ENCODE peak calls at places on chromosome 13, in six cellular contexts. One of them, this sample, is unnamed. For H3K4me1 and H3K36me3, the result is how much of the 10 kb centered on the place peaks cover.

GRCh38 chr13:89057274-89057673 is 1386.1 kb downstream of the SLITRK5 start:
- DNase-seq in heart right ventricle: no peak
- DNase-seq in psoas muscle: no peak
- DNase-seq in right atrium auricular region: no peak
- DNase-seq in upper lobe of right lung: no peak
- DNase-seq in cardiac muscle cell: no peak
- DNase-seq in this sample: no peak

GRCh38 chr13:107124129-107124718 is 556.3 kb upstream of the ARGLU1 start:
- DNase-seq in heart right ventricle: no peak
- DNase-seq in psoas muscle: no peak
- DNase-seq in right atrium auricular region: no peak
- DNase-seq in upper lobe of right lung: no peak
- DNase-seq in cardiac muscle cell: peak
- DNase-seq in this sample: no peak

GRCh38 chr13:23554000-23554399 is 16.2 kb upstream of the TNFRSF19 start:
- DNase-seq in heart right ventricle: no peak
- DNase-seq in psoas muscle: no peak
- DNase-seq in right atrium auricular region: no peak
- DNase-seq in upper lobe of right lung: no peak
- DNase-seq in cardiac muscle cell: no peak
- DNase-seq in this sample: no peak

GRCh38 chr13:21256351-21256761 is 79.9 kb downstream of the MRPL57 start:
- DNase-seq in heart right ventricle: no peak
- DNase-seq in psoas muscle: no peak
- DNase-seq in right atrium auricular region: no peak
- DNase-seq in upper lobe of right lung: no peak
- DNase-seq in cardiac muscle cell: no peak
- DNase-seq in this sample: no peak

GRCh38 chr13:97226788-97227627 is 4.9 kb downstream of the MBNL2 start:
- DNase-seq in heart right ventricle: no peak
- DNase-seq in psoas muscle: no peak
- DNase-seq in right atrium auricular region: no peak
- DNase-seq in upper lobe of right lung: no peak
- DNase-seq in cardiac muscle cell: no peak
- DNase-seq in this sample: no peak

GRCh38 chr13:70339738-70340137 is 231.5 kb upstream of the KLHL1 start:
- DNase-seq in heart right ventricle: no peak
- DNase-seq in psoas muscle: peak
- DNase-seq in right atrium auricular region: no peak
- DNase-seq in upper lobe of right lung: no peak
- DNase-seq in cardiac muscle cell: peak
- DNase-seq in this sample: no peak

GRCh38 chr13:28035146-28035782 is 46.8 kb upstream of the URAD start:
- DNase-seq in heart right ventricle: no peak
- DNase-seq in psoas muscle: no peak
- DNase-seq in right atrium auricular region: no peak
- DNase-seq in upper lobe of right lung: no peak
- DNase-seq in cardiac muscle cell: no peak
- DNase-seq in this sample: no peak

GRCh38 chr13:95677564-95678386 is 836 bp downstream of the DNAJC3 start:
- DNase-seq in heart right ventricle: peak
- DNase-seq in psoas muscle: no peak
- DNase-seq in right atrium auricular region: peak
- DNase-seq in upper lobe of right lung: no peak
- DNase-seq in cardiac muscle cell: peak
- DNase-seq in this sample: no peak

GRCh38 chr13:40350283-40350992 is 316.0 kb downstream of the FOXO1 start:
- DNase-seq in heart right ventricle: no peak
- DNase-seq in psoas muscle: peak
- DNase-seq in right atrium auricular region: peak
- DNase-seq in upper lobe of right lung: no peak
- DNase-seq in cardiac muscle cell: no peak
- DNase-seq in this sample: no peak

GRCh38 chr13:73406454-73406853 is 347.6 kb downstream of the KLF5 start:
- DNase-seq in heart right ventricle: no peak
- DNase-seq in psoas muscle: no peak
- DNase-seq in right atrium auricular region: no peak
- DNase-seq in upper lobe of right lung: no peak
- DNase-seq in cardiac muscle cell: no peak
- DNase-seq in this sample: no peak

GRCh38 chr13:97359181-97360057 is 74.5 kb upstream of the RAP2A start:
- DNase-seq in heart right ventricle: peak
- DNase-seq in psoas muscle: no peak
- DNase-seq in right atrium auricular region: peak
- DNase-seq in upper lobe of right lung: no peak
- DNase-seq in cardiac muscle cell: peak
- DNase-seq in this sample: peak

GRCh38 chr13:59409651-59410200 is 754.0 kb downstream of the DIAPH3 start:
- DNase-seq in heart right ventricle: no peak
- DNase-seq in psoas muscle: no peak
- DNase-seq in right atrium auricular region: no peak
- DNase-seq in upper lobe of right lung: no peak
- DNase-seq in cardiac muscle cell: no peak
- DNase-seq in this sample: no peak

GRCh38 chr13:67754016-67754415 is 523.9 kb upstream of the PCDH9 start:
- DNase-seq in heart right ventricle: no peak
- DNase-seq in psoas muscle: no peak
- DNase-seq in right atrium auricular region: no peak
- DNase-seq in upper lobe of right lung: no peak
- DNase-seq in cardiac muscle cell: no peak
- DNase-seq in this sample: no peak

GRCh38 chr13:101945435-101945834 is 456.4 kb downstream of the FGF14 start:
- DNase-seq in heart right ventricle: no peak
- DNase-seq in psoas muscle: no peak
- DNase-seq in right atrium auricular region: no peak
- DNase-seq in upper lobe of right lung: no peak
- DNase-seq in cardiac muscle cell: no peak
- DNase-seq in this sample: no peak

GRCh38 chr13:43640476-43640875 is 146.3 kb downstream of the ENOX1 start:
- DNase-seq in heart right ventricle: no peak
- DNase-seq in psoas muscle: no peak
- DNase-seq in right atrium auricular region: no peak
- DNase-seq in upper lobe of right lung: no peak
- DNase-seq in cardiac muscle cell: no peak
- DNase-seq in this sample: no peak

GRCh38 chr13:32889986-32890565 is 126.1 kb upstream of the KL start:
- DNase-seq in heart right ventricle: no peak
- DNase-seq in psoas muscle: no peak
- DNase-seq in right atrium auricular region: no peak
- DNase-seq in upper lobe of right lung: no peak
- DNase-seq in cardiac muscle cell: no peak
- DNase-seq in this sample: no peak

GRCh38 chr13:38577048-38577447 is 109.8 kb upstream of the FREM2 start:
- DNase-seq in heart right ventricle: no peak
- DNase-seq in psoas muscle: no peak
- DNase-seq in right atrium auricular region: no peak
- DNase-seq in upper lobe of right lung: no peak
- DNase-seq in cardiac muscle cell: peak
- DNase-seq in this sample: no peak

GRCh38 chr13:48818495-48818961 is 157.2 kb upstream of the FNDC3A start:
- DNase-seq in heart right ventricle: no peak
- DNase-seq in psoas muscle: no peak
- DNase-seq in right atrium auricular region: no peak
- DNase-seq in upper lobe of right lung: no peak
- DNase-seq in cardiac muscle cell: no peak
- DNase-seq in this sample: no peak

GRCh38 chr13:98014766-98015165 is 61.3 kb downstream of the IPO5 start:
- DNase-seq in heart right ventricle: no peak
- DNase-seq in psoas muscle: no peak
- DNase-seq in right atrium auricular region: no peak
- DNase-seq in upper lobe of right lung: no peak
- DNase-seq in cardiac muscle cell: no peak
- DNase-seq in this sample: no peak

GRCh38 chr13:42076309-42076713 is 27.9 kb downstream of the DGKH start:
- DNase-seq in heart right ventricle: no peak
- DNase-seq in psoas muscle: no peak
- DNase-seq in right atrium auricular region: no peak
- DNase-seq in upper lobe of right lung: no peak
- DNase-seq in cardiac muscle cell: no peak
- DNase-seq in this sample: no peak

GRCh38 chr13:110411316-110412105 is 104.4 kb downstream of the COL4A2 start:
- DNase-seq in heart right ventricle: no peak
- DNase-seq in psoas muscle: no peak
- DNase-seq in right atrium auricular region: no peak
- DNase-seq in upper lobe of right lung: no peak
- DNase-seq in cardiac muscle cell: no peak
- DNase-seq in this sample: no peak

GRCh38 chr13:106550570-106551135 is 15.2 kb upstream of the EFNB2 start:
- DNase-seq in heart right ventricle: no peak
- DNase-seq in psoas muscle: no peak
- DNase-seq in right atrium auricular region: no peak
- DNase-seq in upper lobe of right lung: no peak
- DNase-seq in cardiac muscle cell: no peak
- DNase-seq in this sample: no peak

GRCh38 chr13:30408319-30409101 is 13.8 kb upstream of the UBE2L5 start:
- DNase-seq in heart right ventricle: peak
- DNase-seq in psoas muscle: peak
- DNase-seq in right atrium auricular region: peak
- DNase-seq in upper lobe of right lung: peak
- DNase-seq in cardiac muscle cell: peak
- DNase-seq in this sample: peak

DNA sequence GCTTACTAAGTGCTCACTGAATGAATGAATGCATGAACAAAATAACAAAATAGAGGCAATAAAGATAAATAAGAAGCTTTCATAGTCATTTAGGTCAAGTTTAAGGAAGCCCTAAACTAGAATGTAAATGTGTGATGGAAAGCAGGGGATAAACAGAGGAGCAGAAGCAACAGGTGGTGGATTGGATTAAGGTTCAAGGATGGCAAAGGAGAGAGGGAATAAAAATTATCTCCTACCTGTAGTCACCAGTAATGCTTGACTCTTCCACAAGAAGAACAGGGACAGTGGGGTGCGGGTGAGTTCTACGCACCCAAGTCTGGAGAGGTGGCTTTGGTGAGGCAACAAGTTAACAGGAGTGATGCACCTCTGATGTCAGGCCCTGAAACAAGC is 212.4 kb downstream of the ZIC5 start:
- DNase-seq in heart right ventricle: no peak
- DNase-seq in psoas muscle: no peak
- DNase-seq in right atrium auricular region: no peak
- DNase-seq in upper lobe of right lung: no peak
- DNase-seq in cardiac muscle cell: no peak
- DNase-seq in this sample: no peak
- H3K4me1 ChIP-seq in heart right ventricle: under half
- H3K4me1 ChIP-seq in psoas muscle: under half
- H3K4me1 ChIP-seq in right atrium auricular region: under half
- H3K4me1 ChIP-seq in upper lobe of right lung: under half
- H3K4me1 ChIP-seq in cardiac muscle cell: under half
- H3K4me1 ChIP-seq in this sample: under half

DNA sequence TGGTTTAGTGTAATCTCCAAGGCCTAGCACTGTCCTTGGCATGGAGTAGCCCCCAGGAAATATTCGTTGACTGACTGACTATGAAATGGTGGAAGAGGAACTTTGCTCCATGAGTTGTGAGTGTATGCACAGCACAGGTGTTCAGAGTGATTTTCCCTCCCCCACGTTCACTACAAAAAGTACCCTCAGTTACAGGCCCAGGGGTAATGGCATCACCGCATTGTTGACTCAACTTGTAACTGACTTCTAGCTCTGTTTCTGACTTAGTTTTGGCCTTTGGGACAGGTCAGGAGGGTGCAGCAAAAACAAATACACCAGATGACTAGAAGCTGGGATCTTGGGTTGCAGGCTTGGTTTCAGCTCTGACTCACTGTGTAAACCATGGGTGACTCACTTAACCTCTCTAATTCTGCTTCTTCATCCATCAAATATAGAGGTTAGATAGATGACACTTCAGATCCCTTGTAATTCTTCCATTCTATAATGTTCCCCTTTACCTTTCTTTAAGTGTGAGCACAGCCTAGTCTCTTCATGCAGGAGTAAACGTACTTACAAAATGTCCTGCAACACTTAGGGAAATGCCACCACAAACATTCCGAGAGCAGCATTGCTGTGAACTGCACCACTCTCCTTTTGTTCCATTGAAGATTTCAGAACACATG is 229.8 kb downstream of the KCNRG start:
- DNase-seq in heart right ventricle: no peak
- DNase-seq in psoas muscle: no peak
- DNase-seq in right atrium auricular region: no peak
- DNase-seq in upper lobe of right lung: no peak
- DNase-seq in cardiac muscle cell: no peak
- DNase-seq in this sample: no peak
- TF ChIP-seq CTCF in heart right ventricle: no peak
- TF ChIP-seq CTCF in psoas muscle: no peak
- TF ChIP-seq CTCF in right atrium auricular region: no peak
- TF ChIP-seq CTCF in upper lobe of right lung: no peak
- TF ChIP-seq CTCF in cardiac muscle cell: no peak
- TF ChIP-seq CTCF in this sample: no peak

DNA sequence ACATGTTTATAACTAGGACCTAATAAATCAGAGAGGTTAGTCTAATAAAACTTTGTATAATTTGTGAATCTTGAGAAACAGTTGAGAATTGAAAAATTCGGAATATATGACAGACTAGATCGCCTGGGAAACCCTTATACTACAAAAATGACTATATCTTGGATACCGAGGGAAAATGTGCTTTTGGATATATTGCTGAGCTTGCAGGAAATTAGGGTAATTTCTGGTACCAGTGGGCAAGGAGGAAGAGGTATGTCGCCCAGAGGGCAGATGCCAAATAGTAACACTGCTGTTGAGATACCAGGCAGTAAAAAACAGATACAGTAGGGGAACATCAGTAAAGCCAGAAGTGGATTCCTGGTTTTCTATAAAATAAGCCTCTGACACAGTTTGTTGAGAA is 17.3 kb downstream of the MPHOSPH8 start:
- DNase-seq in heart right ventricle: no peak
- DNase-seq in psoas muscle: no peak
- DNase-seq in right atrium auricular region: no peak
- DNase-seq in upper lobe of right lung: no peak
- DNase-seq in cardiac muscle cell: no peak
- DNase-seq in this sample: no peak
- H3K36me3 ChIP-seq in heart right ventricle: half or more
- H3K36me3 ChIP-seq in psoas muscle: under half
- H3K36me3 ChIP-seq in right atrium auricular region: under half
- H3K36me3 ChIP-seq in upper lobe of right lung: half or more
- H3K36me3 ChIP-seq in cardiac muscle cell: under half
- H3K36me3 ChIP-seq in this sample: under half

GRCh38 chr13:46664195-46664594 is 111.2 kb downstream of the LRCH1 start:
- DNase-seq in heart right ventricle: no peak
- DNase-seq in psoas muscle: no peak
- DNase-seq in right atrium auricular region: no peak
- DNase-seq in upper lobe of right lung: no peak
- DNase-seq in cardiac muscle cell: no peak
- DNase-seq in this sample: no peak
- H3K4me1 ChIP-seq in heart right ventricle: half or more
- H3K4me1 ChIP-seq in psoas muscle: under half
- H3K4me1 ChIP-seq in right atrium auricular region: under half
- H3K4me1 ChIP-seq in upper lobe of right lung: under half
- H3K4me1 ChIP-seq in cardiac muscle cell: half or more
- H3K4me1 ChIP-seq in this sample: under half

This sample was measured in uterus.